ENCODE peak calls at places on chromosomes 13 and 19, in seven cellular contexts. Y is transverse colon, P is B cell, T is T-helper 9 cell, C is Daoy, E is ascending aorta, Q is K562. G is an unnamed sample.

GRCh38 chr19:16378291-16378889 is 53.8 kb downstream of the KLF2 start:
- DNase-seq in C (no peak), Q (no peak), E (no peak), Y (no peak), T (no peak), P (no peak), G (no peak)

GRCh38 chr13:95156208-95156607 is 145.0 kb downstream of the ABCC4 start:
- DNase-seq in T (no peak), P (no peak), Y (no peak), C (no peak), E (no peak), Q (no peak), G (no peak)

GRCh38 chr19:3733549-3734309 is 25.5 kb downstream of the TJP3 start:
- DNase-seq in E (no peak), Q (peak), Y (no peak), C (no peak), T (no peak), P (no peak), G (no peak)

GRCh38 chr19:29567366-29567915 is 38.6 kb upstream of the POP4 start:
- DNase-seq in T (no peak), E (no peak), Y (no peak), P (peak), Q (no peak), C (no peak), G (no peak)

GRCh38 chr19:52889076-52889475 is 8.4 kb downstream of the ZNF320 start:
- DNase-seq in Q (no peak), P (no peak), E (no peak), Y (no peak), T (no peak), C (no peak), G (no peak)

GRCh38 chr19:39752795-39753194 is 15.0 kb upstream of the CLC start:
- DNase-seq in T (no peak), E (no peak), P (no peak), Y (no peak), Q (no peak), C (no peak), G (no peak)

GRCh38 chr13:42883771-42884170 is 102.4 kb downstream of the FAM216B start:
- DNase-seq in C (peak), E (no peak), T (no peak), P (no peak), Q (no peak), Y (peak), G (no peak)

GRCh38 chr19:37303591-37304171 is 67.2 kb upstream of the ZNF527 start:
- DNase-seq in C (no peak), T (no peak), Y (no peak), Q (no peak), P (no peak), E (no peak), G (no peak)

GRCh38 chr13:76023644-76024043 is 387.5 kb downstream of the LMO7 start:
- DNase-seq in P (no peak), T (no peak), C (no peak), Y (no peak), Q (no peak), E (no peak), G (no peak)

GRCh38 chr13:46655727-46656180 is 102.8 kb downstream of the LRCH1 start:
- DNase-seq in Q (no peak), T (no peak), C (no peak), E (no peak), Y (no peak), P (no peak), G (peak)

GRCh38 chr19:19661675-19662251 is 1.7 kb downstream of the ATP13A1 start:
- DNase-seq in E (no peak), Y (peak), C (no peak), T (no peak), Q (peak), P (peak), G (no peak)

GRCh38 chr13:70189981-70190380 is 81.7 kb upstream of the KLHL1 start:
- DNase-seq in Q (no peak), P (no peak), T (no peak), Y (no peak), E (no peak), C (no peak), G (no peak)

GRCh38 chr19:47284324-47284899 is 9.7 kb downstream of the INAFM1 start:
- DNase-seq in C (peak), E (no peak), T (peak), Y (no peak), P (peak), Q (peak), G (peak)

GRCh38 chr13:43390101-43390500 is 366.7 kb downstream of the DNAJC15 start:
- DNase-seq in Q (no peak), C (no peak), E (no peak), P (no peak), T (no peak), Y (no peak), G (no peak)

GRCh38 chr13:45349438-45349837 is 8.5 kb upstream of the TPT1 start:
- DNase-seq in T (no peak), C (no peak), Q (no peak), P (no peak), E (no peak), Y (no peak), G (no peak)

GRCh38 chr13:113452942-113453901 is at the start of gene ADPRHL1:
- DNase-seq in P (no peak), Y (no peak), Q (no peak), C (no peak), E (no peak), T (no peak), G (no peak)

GRCh38 chr13:90532861-90533260 is 814.6 kb upstream of the MIR17HG start:
- DNase-seq in Q (no peak), Y (no peak), E (no peak), C (no peak), P (no peak), T (no peak), G (no peak)

GRCh38 chr13:74770361-74770760 is 636.2 kb upstream of the KLF12 start:
- DNase-seq in P (no peak), T (no peak), C (no peak), Q (no peak), Y (no peak), E (no peak), G (no peak)

GRCh38 chr13:113905942-113906341 is 42.1 kb upstream of the GAS6 start:
- DNase-seq in T (no peak), P (no peak), Y (no peak), C (no peak), Q (no peak), E (no peak), G (no peak)

GRCh38 chr13:41854758-41855157 is 106.2 kb downstream of the VWA8 start:
- DNase-seq in Y (no peak), P (no peak), E (no peak), Q (no peak), C (no peak), T (no peak), G (no peak)

GRCh38 chr13:111201304-111201940 is 86.3 kb downstream of the ARHGEF7 start:
- DNase-seq in C (no peak), Q (no peak), P (no peak), Y (no peak), E (no peak), T (no peak), G (no peak)

GRCh38 chr13:72983085-72983768 is 75.6 kb upstream of the KLF5 start:
- DNase-seq in P (no peak), Q (no peak), C (peak), E (no peak), Y (peak), T (no peak), G (peak)

G was measured in mucosa of gallbladder.